ENCODE peak calls at places on chromosomes 4 and X, in five cellular contexts. Z is H1, P is endothelial cell of umbilical vein, Y is HepG2, D is right lobe of liver. O is an unnamed sample.

GRCh38 chr4:36997727-36998126 is 246.8 kb upstream of the NWD2 start:
- DNase-seq in Z (no peak), P (peak; percentile 51), Y (no peak), D (no peak), O (no peak)

GRCh38 chrX:14064632-14065432 is 35.1 kb upstream of the GEMIN8 start:
- DNase-seq in Z (no peak), P (no peak), Y (no peak), D (no peak), O (no peak)

GRCh38 chr4:88812420-88812819 is 114.8 kb upstream of the NAP1L5 start:
- DNase-seq in Z (no peak), P (no peak), Y (no peak), D (no peak), O (no peak)

GRCh38 chr4:21507439-21507838 is 441.1 kb downstream of the KCNIP4 start:
- DNase-seq in Z (no peak), P (peak; percentile 36), Y (peak; percentile 6), D (no peak), O (no peak)

GRCh38 chr4:88964450-88964849 is 92.5 kb downstream of the FAM13A start:
- DNase-seq in Z (no peak), P (peak; percentile 38), Y (no peak), D (no peak), O (peak; percentile 62)

GRCh38 chrX:113512700-113513395 is 672.2 kb upstream of the AMOT start:
- DNase-seq in Z (no peak), P (peak; percentile 66), Y (no peak), D (no peak), O (no peak)

GRCh38 chr4:75037253-75037652 is 104.3 kb downstream of the PARM1 start:
- DNase-seq in Z (no peak), P (no peak), Y (no peak), D (no peak), O (no peak)

GRCh38 chr4:187993827-187994226 is 1.7 kb upstream of the ZFP42 start:
- DNase-seq in Z (peak; percentile 86), P (no peak), Y (no peak), D (no peak), O (no peak)

GRCh38 chr4:100086766-100087431 is 103.4 kb downstream of the DDIT4L start:
- DNase-seq in Z (peak; percentile 47), P (no peak), Y (no peak), D (no peak), O (no peak)
- TF ChIP-seq POLR2A in Z (no peak), P (no peak), Y (no peak), D (no peak), O (no peak)

GRCh38 chr4:38663021-38663800 is 788 bp upstream of the KLF3 start:
- DNase-seq in Z (peak; percentile 72), P (peak; percentile 75), Y (no peak), D (peak; percentile 95), O (no peak)
- TF ChIP-seq POLR2A in Z (no peak), P (peak; percentile 42), Y (peak; percentile 45), D (peak; percentile 86), O (peak; percentile 82)

GRCh38 chrX:30147996-30148643 is 67.2 kb upstream of the MAGEB2 start:
- DNase-seq in Z (no peak), P (no peak), Y (no peak), D (no peak), O (no peak)

GRCh38 chrX:30141966-30142365 is 73.4 kb upstream of the MAGEB2 start:
- DNase-seq in Z (no peak), P (peak; percentile 35), Y (peak; percentile 27), D (no peak), O (no peak)

GRCh38 chrX:30144971-30145731 is 70.2 kb upstream of the MAGEB2 start:
- DNase-seq in Z (no peak), P (no peak), Y (no peak), D (no peak), O (no peak)

GRCh38 chrX:30144221-30144620 is 71.1 kb upstream of the MAGEB2 start:
- DNase-seq in Z (no peak), P (no peak), Y (no peak), D (no peak), O (no peak)
- TF ChIP-seq POLR2A in Z (no peak), P (no peak), Y (no peak), D (no peak), O (no peak)

GRCh38 chrX:153687121-153688039 is at the start of gene SLC6A8:
- DNase-seq in Z (peak; percentile 69), P (peak; percentile 27), Y (peak; percentile 31), D (peak; percentile 64), O (peak; percentile 57)
- TF ChIP-seq POLR2A in Z (no peak), P (peak; percentile 40), Y (peak; percentile 50), D (peak; percentile 28), O (peak; percentile 70)

GRCh38 chr4:2412885-2413716 is 5.3 kb downstream of the ZFYVE28 start:
- DNase-seq in Z (peak; percentile 86), P (peak; percentile 96), Y (peak; percentile 70), D (no peak), O (peak; percentile 96)
- TF ChIP-seq POLR2A in Z (peak; percentile 82), P (no peak), Y (no peak), D (peak; percentile 25), O (no peak)

GRCh38 chrX:5876984-5877655 is 351.5 kb downstream of the NLGN4X start:
- DNase-seq in Z (peak; percentile 46), P (no peak), Y (peak; percentile 0), D (no peak), O (peak; percentile 2)
- TF ChIP-seq POLR2A in Z (no peak), P (no peak), Y (no peak), D (no peak), O (no peak)

GRCh38 chr4:165328708-165329107 is 1.2 kb downstream of the MSMO1 start:
- DNase-seq in Z (no peak), P (peak; percentile 9), Y (peak; percentile 64), D (peak; percentile 64), O (no peak)

GRCh38 chr4:165328101-165328425 is 594 bp downstream of the MSMO1 start:
- DNase-seq in Z (no peak), P (no peak), Y (no peak), D (no peak), O (no peak)

GRCh38 chr4:165326831-165327210 is 648 bp upstream of the MSMO1 start:
- DNase-seq in Z (no peak), P (no peak), Y (peak; percentile 57), D (peak; percentile 83), O (peak; percentile 60)

GRCh38 chr4:165325732-165326512 is 1.5 kb upstream of the MSMO1 start:
- DNase-seq in Z (peak; percentile 49), P (peak; percentile 74), Y (peak; percentile 49), D (no peak), O (peak; percentile 9)

DNA sequence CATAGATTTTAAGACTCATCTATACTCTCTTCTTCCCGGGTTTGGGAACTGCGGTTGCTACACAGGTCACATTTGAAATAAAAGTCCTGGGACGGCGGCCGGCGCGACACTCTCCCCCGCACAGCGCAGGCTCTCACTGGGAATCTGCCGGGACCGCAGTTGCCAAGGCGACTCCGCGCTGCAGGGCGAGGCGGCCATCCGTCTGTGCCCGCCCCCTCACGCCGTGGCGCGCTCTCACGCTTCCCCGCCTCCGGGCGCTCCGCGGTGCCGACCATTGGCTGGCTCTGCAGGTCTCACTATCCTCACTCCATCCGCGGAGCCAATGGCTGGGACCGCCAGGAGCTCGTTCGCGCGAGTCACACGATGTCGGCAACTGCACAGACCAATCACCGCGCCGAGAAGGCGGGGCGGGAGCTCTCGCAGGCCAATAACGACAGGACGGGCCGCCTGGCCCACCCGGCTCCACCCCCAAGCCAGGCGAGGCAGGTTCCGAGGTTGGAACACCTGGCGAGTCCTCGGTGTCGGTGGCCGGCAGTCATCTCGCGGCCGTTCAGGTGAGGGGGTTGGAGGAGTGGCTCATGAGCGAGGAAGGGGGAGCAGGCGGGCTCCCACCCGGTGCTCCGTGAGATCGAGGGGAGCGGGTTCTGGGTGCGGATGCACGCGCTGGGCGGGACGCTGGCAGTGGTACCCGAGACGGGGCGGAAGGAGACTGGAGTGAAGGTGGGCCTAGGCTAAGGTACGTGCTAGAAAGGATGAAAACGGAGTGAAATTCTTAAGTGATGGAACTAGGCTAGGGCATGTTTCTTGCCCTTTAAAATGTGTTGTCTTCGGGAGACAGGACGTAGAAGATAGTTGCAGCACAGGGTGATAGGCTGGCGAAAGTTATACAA is at the start of gene MSMO1:
- DNase-seq in Z (peak; percentile 95), P (peak; percentile 100), Y (peak; percentile 97), D (peak; percentile 100), O (peak; percentile 100)
- TF ChIP-seq POLR2A in Z (peak; percentile 68), P (no peak), Y (peak; percentile 76), D (peak; percentile 82), O (no peak)

DNA sequence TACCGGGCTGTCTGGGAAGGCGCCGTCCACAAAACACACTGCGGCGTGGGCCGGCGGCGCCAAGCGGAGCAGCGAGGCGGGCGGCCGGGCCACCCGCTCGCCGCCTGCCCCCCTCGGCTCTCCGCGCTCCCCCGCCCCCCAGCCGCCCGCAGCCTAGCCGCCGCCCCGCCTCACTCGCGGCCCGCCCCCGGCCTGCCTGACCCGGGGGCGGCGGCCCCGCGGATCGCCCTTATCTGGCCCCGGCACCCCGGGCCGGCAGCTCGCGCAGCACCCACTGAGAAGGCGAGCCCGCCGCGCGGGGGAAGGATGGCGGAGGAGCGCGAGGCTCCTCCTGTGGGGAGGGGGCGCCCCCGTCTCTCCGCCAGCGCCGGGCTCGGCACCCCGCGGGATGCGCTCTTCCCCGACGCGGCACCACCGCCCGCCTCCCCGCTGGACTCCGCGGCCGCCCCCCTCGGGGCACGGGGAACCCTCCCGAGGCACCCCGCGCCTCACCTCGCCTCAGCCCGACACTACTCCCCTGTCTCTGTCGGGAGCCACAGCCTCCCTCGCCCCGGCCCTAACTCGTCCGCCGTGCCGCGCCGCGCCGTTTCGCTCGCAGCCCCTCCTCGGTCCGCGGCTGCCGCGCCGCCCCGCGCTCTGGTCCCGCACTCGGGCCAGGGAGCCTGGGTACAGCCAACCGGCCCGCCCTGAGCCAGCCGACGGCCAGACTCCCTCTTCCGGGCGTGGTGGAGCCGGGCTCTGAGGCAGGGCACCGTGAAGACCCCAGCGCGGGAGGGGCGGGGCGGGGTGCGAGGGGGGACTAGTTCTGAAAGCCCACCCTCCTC is 564 bp downstream of the ATP11C start:
- DNase-seq in Z (no peak), P (peak; percentile 22), Y (no peak), D (peak; percentile 67), O (peak; percentile 46)
- TF ChIP-seq POLR2A in Z (no peak), P (no peak), Y (no peak), D (no peak), O (no peak)